ENCODE peak calls at places on chromosomes 5 and 9, in ten cellular contexts. C is GM12864, Y is tibial artery, R is fibroblast of mammary gland, A is astrocyte of the spinal cord, L is heart right ventricle, T is IMR-90, Z is uterus, B is A549, M is upper lobe of right lung. X is an unnamed sample.

GRCh38 chr9:99511723-99512122 is 289.6 kb downstream of the SEC61B start:
- DNase-seq in C (no peak), Y (no peak), R (no peak), A (no peak), L (no peak), T (no peak), Z (no peak), B (no peak), M (no peak), X (no peak)

GRCh38 chr5:170269579-170269978 is 28.0 kb downstream of the LCP2 start:
- DNase-seq in C (no peak), Y (no peak), R (no peak), A (no peak), L (no peak), T (no peak), Z (no peak), B (no peak), M (no peak), X (no peak)

GRCh38 chr5:34686762-34687268 is 30.7 kb downstream of the RAI14 start:
- DNase-seq in C (no peak), Y (peak), R (peak), A (peak), L (peak), T (peak), Z (peak), B (peak), M (peak), X (no peak)

GRCh38 chr9:134546746-134547145 is 94.9 kb upstream of the COL5A1 start:
- DNase-seq in C (no peak), Y (peak), R (no peak), A (no peak), L (no peak), T (no peak), Z (no peak), B (no peak), M (peak), X (no peak)

GRCh38 chr9:136107953-136108647 is 10.6 kb downstream of the TMEM250 start:
- DNase-seq in C (no peak), Y (no peak), R (no peak), A (no peak), L (no peak), T (no peak), Z (peak), B (no peak), M (no peak), X (no peak)

GRCh38 chr5:1784197-1785050 is 15.2 kb downstream of the MRPL36 start:
- DNase-seq in C (no peak), Y (peak), R (no peak), A (no peak), L (no peak), T (no peak), Z (no peak), B (no peak), M (peak), X (no peak)

GRCh38 chr5:633521-633955 is 21.4 kb downstream of the CEP72 start:
- DNase-seq in C (no peak), Y (peak), R (peak), A (peak), L (no peak), T (peak), Z (no peak), B (no peak), M (peak), X (no peak)

GRCh38 chr9:126151671-126152050 is 175.0 kb upstream of the MVB12B start:
- DNase-seq in C (no peak), Y (peak), R (no peak), A (no peak), L (no peak), T (no peak), Z (no peak), B (no peak), M (peak), X (no peak)

GRCh38 chr9:29750062-29750461 is 2176.8 kb upstream of the C9orf72 start:
- DNase-seq in C (no peak), Y (no peak), R (no peak), A (peak), L (no peak), T (no peak), Z (no peak), B (no peak), M (no peak), X (no peak)

GRCh38 chr9:87662808-87663528 is 63.0 kb upstream of the CTSL start:
- DNase-seq in C (no peak), Y (peak), R (peak), A (peak), L (peak), T (peak), Z (peak), B (peak), M (peak), X (peak)

GRCh38 chr5:59773286-59773685 is 120.2 kb downstream of the PDE4D start:
- DNase-seq in C (no peak), Y (no peak), R (no peak), A (peak), L (no peak), T (no peak), Z (no peak), B (no peak), M (no peak), X (no peak)

GRCh38 chr9:91995000-91995399 is 45.0 kb upstream of the ROR2 start:
- DNase-seq in C (no peak), Y (no peak), R (no peak), A (no peak), L (no peak), T (no peak), Z (no peak), B (no peak), M (no peak), X (no peak)

GRCh38 chr5:111551569-111552275 is 39.4 kb upstream of the STARD4 start:
- DNase-seq in C (no peak), Y (no peak), R (no peak), A (peak), L (no peak), T (no peak), Z (no peak), B (no peak), M (no peak), X (no peak)

GRCh38 chr9:97985058-97985861 is 2.1 kb downstream of the ANP32B start:
- DNase-seq in C (no peak), Y (peak), R (peak), A (peak), L (peak), T (peak), Z (no peak), B (peak), M (no peak), X (peak)

GRCh38 chr5:136427421-136427820 is 62.1 kb upstream of the TRPC7 start:
- DNase-seq in C (no peak), Y (no peak), R (no peak), A (no peak), L (no peak), T (no peak), Z (no peak), B (no peak), M (no peak), X (no peak)

GRCh38 chr5:142013734-142014495 is 1.1 kb upstream of the GNPDA1 start:
- DNase-seq in C (no peak), Y (peak), R (peak), A (peak), L (peak), T (peak), Z (peak), B (no peak), M (no peak), X (no peak)

GRCh38 chr5:151406322-151406947 is 41.0 kb upstream of the SLC36A1 start:
- DNase-seq in C (peak), Y (no peak), R (peak), A (no peak), L (no peak), T (peak), Z (no peak), B (peak), M (no peak), X (no peak)

GRCh38 chr5:174421408-174421805 is 303.0 kb upstream of the MSX2 start:
- DNase-seq in C (no peak), Y (no peak), R (no peak), A (no peak), L (no peak), T (no peak), Z (no peak), B (no peak), M (no peak), X (no peak)

GRCh38 chr9:75027187-75028107 is 646 bp downstream of the CARNMT1 start:
- DNase-seq in C (peak), Y (peak), R (peak), A (peak), L (peak), T (peak), Z (peak), B (peak), M (peak), X (peak)

GRCh38 chr9:130681769-130682489 is 11.7 kb upstream of the EXOSC2 start:
- DNase-seq in C (no peak), Y (no peak), R (no peak), A (no peak), L (no peak), T (no peak), Z (no peak), B (no peak), M (no peak), X (peak)

GRCh38 chr5:124841829-124842712 is 95.6 kb upstream of the ZNF608 start:
- DNase-seq in C (no peak), Y (peak), R (no peak), A (no peak), L (peak), T (peak), Z (no peak), B (no peak), M (no peak), X (no peak)

GRCh38 chr9:96219615-96220257 is 82.2 kb downstream of the HSD17B3 start:
- DNase-seq in C (no peak), Y (peak), R (peak), A (no peak), L (peak), T (no peak), Z (peak), B (peak), M (peak), X (peak)

GRCh38 chr9:131238402-131239021 is 37.8 kb downstream of the FAM78A start:
- DNase-seq in C (no peak), Y (peak), R (no peak), A (peak), L (no peak), T (peak), Z (no peak), B (no peak), M (no peak), X (no peak)

GRCh38 chr5:119355244-119355635 is 579 bp upstream of the TNFAIP8 start:
- DNase-seq in C (no peak), Y (no peak), R (no peak), A (no peak), L (no peak), T (no peak), Z (no peak), B (no peak), M (peak), X (no peak)

GRCh38 chr9:129483467-129484324 is 137.2 kb downstream of the C9orf50 start:
- DNase-seq in C (no peak), Y (peak), R (peak), A (peak), L (peak), T (peak), Z (peak), B (peak), M (peak), X (no peak)

GRCh38 chr9:136762915-136763648 is 1.2 kb downstream of the LCN15 start:
- DNase-seq in C (no peak), Y (peak), R (peak), A (no peak), L (peak), T (no peak), Z (peak), B (peak), M (peak), X (peak)

GRCh38 chr5:143652104-143652700 is 159.8 kb upstream of the HMHB1 start:
- DNase-seq in C (no peak), Y (no peak), R (peak), A (peak), L (no peak), T (peak), Z (no peak), B (no peak), M (no peak), X (no peak)

GRCh38 chr5:645421-645820 is 33.3 kb downstream of the CEP72 start:
- DNase-seq in C (no peak), Y (no peak), R (no peak), A (no peak), L (no peak), T (no peak), Z (no peak), B (no peak), M (peak), X (no peak)

GRCh38 chr9:85515021-85515420 is 226.7 kb downstream of the AGTPBP1 start:
- DNase-seq in C (no peak), Y (no peak), R (no peak), A (no peak), L (no peak), T (no peak), Z (no peak), B (no peak), M (no peak), X (no peak)
- TF ChIP-seq CTCF in C (no peak), Y (no peak), R (no peak), A (no peak), L (no peak), T (no peak), Z (no peak), B (no peak), M (no peak), X (no peak)

GRCh38 chr9:4923580-4924544 is 61.2 kb upstream of the JAK2 start:
- DNase-seq in C (no peak), Y (no peak), R (peak), A (peak), L (no peak), T (peak), Z (no peak), B (peak), M (no peak), X (peak)
- TF ChIP-seq CTCF in C (peak), Y (no peak), R (peak), A (peak), L (peak), T (peak), Z (peak), B (peak), M (peak), X (peak)

DNA sequence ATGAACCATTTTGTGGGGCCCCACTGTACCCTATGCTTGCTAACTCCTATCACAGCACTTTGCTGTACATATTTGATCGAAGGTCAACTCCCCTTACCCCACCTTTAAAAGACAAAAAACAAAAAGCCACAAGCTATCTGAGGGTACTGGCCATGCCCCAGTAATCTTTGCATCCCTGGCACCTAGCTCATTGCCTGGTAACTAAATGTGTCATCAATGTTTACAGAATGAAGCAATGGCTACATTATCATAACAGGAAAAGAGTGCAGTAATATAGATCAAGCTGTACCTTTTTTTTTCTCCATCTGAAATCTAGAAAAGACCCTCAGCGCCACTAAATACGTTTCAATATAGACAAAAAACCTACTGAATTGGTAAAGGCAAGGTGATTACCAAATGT is 188.0 kb downstream of the ELAVL2 start:
- DNase-seq in C (no peak), Y (no peak), R (no peak), A (no peak), L (no peak), T (no peak), Z (no peak), B (no peak), M (no peak), X (no peak)
- TF ChIP-seq CTCF in C (no peak), Y (no peak), R (no peak), A (no peak), L (no peak), T (no peak), Z (no peak), B (no peak), M (no peak), X (no peak)

DNA sequence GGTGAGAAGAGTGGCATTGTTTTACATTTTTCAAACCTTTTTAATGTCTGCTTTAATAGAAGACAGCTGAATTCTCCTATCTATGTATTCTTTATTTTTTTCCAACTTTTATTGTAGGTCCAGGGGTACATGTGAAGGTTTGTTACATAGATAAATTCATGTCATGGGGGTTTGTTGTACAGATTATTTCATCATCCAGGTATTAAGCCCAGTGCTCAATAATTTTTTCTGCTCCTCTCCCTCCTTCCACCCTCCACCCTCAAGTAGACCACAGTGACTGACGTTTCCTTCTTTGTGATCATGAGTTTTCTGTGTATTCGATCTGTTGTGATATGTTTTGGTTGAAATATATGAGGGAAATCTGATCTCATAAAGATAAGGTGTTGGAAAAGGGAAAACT is 1.7 kb upstream of the SREK1 start:
- DNase-seq in C (no peak), Y (no peak), R (no peak), A (no peak), L (no peak), T (no peak), Z (no peak), B (no peak), M (no peak), X (no peak)
- TF ChIP-seq CTCF in C (no peak), Y (no peak), R (no peak), A (no peak), L (no peak), T (no peak), Z (no peak), B (no peak), M (no peak), X (no peak)